ENCODE peak calls at places on chromosomes 3 and 15, in five cellular contexts. Y is stimulated activated CD8-positive, alpha-beta memory T cell treated with anti-CD3 and anti-CD28 coated beads, Interleukin-12 subunit alpha, Interleukin-12 subunit beta, amount 100 ng/mL, for 4 hours; N is RCC 7860; D is GM20000; J is Panc1. K is an unnamed sample.

GRCh38 chr15:75814794-75815193 is 28.5 kb upstream of the UBE2Q2 start:
- DNase-seq in N (no peak), Y (no peak), D (no peak), J (no peak), K (no peak)

GRCh38 chr3:8266679-8267267 is 234.8 kb upstream of the LMCD1 start:
- DNase-seq in Y (no peak), D (no peak), J (no peak), N (no peak), K (no peak)

GRCh38 chr3:72177075-72178050 is 392.4 kb upstream of the PROK2 start:
- DNase-seq in Y (no peak), N (no peak), D (peak; percentile 40), J (no peak), K (peak; percentile 9)

GRCh38 chr3:58299839-58300516 is 6.1 kb upstream of the RPP14 start:
- DNase-seq in D (peak; percentile 54), Y (no peak), J (no peak), N (peak; percentile 26), K (no peak)

GRCh38 chr3:141894524-141895176 is 18.2 kb downstream of the ATP1B3 start:
- DNase-seq in N (peak; percentile 16), J (no peak), D (no peak), Y (no peak), K (no peak)

GRCh38 chr3:150599611-150600297 is 3.4 kb upstream of the SELENOT start:
- DNase-seq in D (peak; percentile 43), J (no peak), Y (no peak), N (peak; percentile 83), K (no peak)

GRCh38 chr15:53133255-53133654 is 343.1 kb upstream of the ONECUT1 start:
- DNase-seq in N (no peak), Y (no peak), D (no peak), J (no peak), K (no peak)

GRCh38 chr3:46453526-46454208 is 11.0 kb downstream of the LTF start:
- DNase-seq in J (no peak), N (no peak), D (no peak), Y (no peak), K (no peak)

GRCh38 chr15:59013246-59013645 is 25.8 kb downstream of the RNF111 start:
- DNase-seq in D (no peak), Y (no peak), N (no peak), J (no peak), K (no peak)

GRCh38 chr15:73941044-73941443 is 14.8 kb downstream of the LOXL1 start:
- DNase-seq in J (no peak), D (no peak), N (peak; percentile 88), Y (no peak), K (no peak)

GRCh38 chr15:29449136-29449535 is 179.5 kb upstream of the NSMCE3 start:
- DNase-seq in D (no peak), N (no peak), J (no peak), Y (no peak), K (no peak)

GRCh38 chr3:43259626-43260025 is 26.7 kb upstream of the SNRK start:
- DNase-seq in J (no peak), D (no peak), N (no peak), Y (no peak), K (no peak)

GRCh38 chr3:111368061-111368460 is 173.9 kb upstream of the CD96 start:
- DNase-seq in J (no peak), N (no peak), D (no peak), Y (no peak), K (no peak)

GRCh38 chr3:53030864-53031445 is 14.9 kb downstream of the SFMBT1 start:
- DNase-seq in N (no peak), J (no peak), Y (peak; percentile 22), D (no peak), K (no peak)

GRCh38 chr15:89034305-89034704 is 54.0 kb upstream of the ABHD2 start:
- DNase-seq in Y (no peak), N (no peak), D (no peak), J (no peak), K (no peak)

GRCh38 chr3:44284949-44285348 is 43.3 kb downstream of the TOPAZ1 start:
- DNase-seq in N (no peak), D (no peak), J (no peak), Y (no peak), K (no peak)

GRCh38 chr3:129107793-129108192 is 13.8 kb downstream of the RAB43 start:
- DNase-seq in D (no peak), N (no peak), J (no peak), Y (no peak), K (no peak)

GRCh38 chr15:86892774-86893449 is 813.2 kb downstream of the AGBL1 start:
- DNase-seq in J (no peak), Y (no peak), D (no peak), N (peak; percentile 61), K (peak; percentile 48)

GRCh38 chr15:63503739-63504246 is 600 bp upstream of the USP3 start:
- DNase-seq in Y (peak; percentile 82), D (peak; percentile 51), J (peak; percentile 65), N (peak; percentile 93), K (no peak)

GRCh38 chr3:169812844-169813677 is at the start of the genes LRRC34 and LRRIQ4:
- DNase-seq in Y (peak; percentile 46), J (no peak), D (peak; percentile 78), N (peak; percentile 29), K (peak; percentile 91)

GRCh38 chr15:41989573-41990242 is 17.4 kb upstream of the EHD4 start:
- DNase-seq in J (peak; percentile 70), D (peak; percentile 86), N (peak; percentile 52), Y (peak; percentile 53), K (peak; percentile 33)

GRCh38 chr3:43319364-43319763 is 33.0 kb downstream of the SNRK start:
- DNase-seq in N (no peak), J (no peak), Y (no peak), D (no peak), K (no peak)

GRCh38 chr3:175270199-175270837 is 411.2 kb downstream of the NAALADL2 start:
- DNase-seq in Y (no peak), N (no peak), D (no peak), J (no peak), K (peak; percentile 76)

GRCh38 chr15:94323076-94323475 is 91.7 kb downstream of the MCTP2 start:
- DNase-seq in D (no peak), N (no peak), Y (no peak), J (no peak), K (no peak)

GRCh38 chr15:96583671-96584070 is 253.2 kb downstream of the NR2F2 start:
- DNase-seq in Y (no peak), N (no peak), J (no peak), D (no peak), K (no peak)

GRCh38 chr15:27070816-27071215 is 99.8 kb downstream of the GABRG3 start:
- DNase-seq in N (no peak), D (no peak), Y (no peak), J (no peak), K (peak; percentile 73)

K was measured in DMS79 treated with DMSO at 0.1 percent for 48 hours.